ENCODE peak calls at places on chromosomes 1 and 21, in five cellular contexts. Z is Right ventricle myocardium superior, R is upper lobe of right lung, S is Peyer's patch, J is AG04450. F is an unnamed sample.

GRCh38 chr1:13661539-13661938 is 38.4 kb upstream of the PRDM2 start:
- DNase-seq in Z (no peak), S (no peak), R (no peak), J (no peak), F (no peak)

GRCh38 chr1:10253755-10254154 is 43.4 kb downstream of the KIF1B start:
- DNase-seq in S (no peak), R (no peak), J (peak), Z (no peak), F (no peak)

GRCh38 chr1:41255978-41256377 is 13.9 kb upstream of the SCMH1 start:
- DNase-seq in Z (no peak), R (no peak), S (no peak), J (no peak), F (no peak)

GRCh38 chr1:85734961-85735360 is 26.7 kb upstream of the ZNHIT6 start:
- DNase-seq in S (no peak), J (no peak), Z (no peak), R (no peak), F (no peak)

GRCh38 chr1:232508161-232508661 is 121.7 kb downstream of the SIPA1L2 start:
- DNase-seq in J (no peak), R (no peak), Z (no peak), S (no peak), F (no peak)

GRCh38 chr1:67560580-67561285 is 124.3 kb upstream of the GADD45A start:
- DNase-seq in Z (no peak), J (no peak), S (no peak), R (no peak), F (no peak)

GRCh38 chr21:17270234-17270633 is 242.6 kb upstream of the CXADR start:
- DNase-seq in S (no peak), Z (peak), J (peak), R (no peak), F (no peak)

GRCh38 chr1:153697873-153698647 is 19.6 kb downstream of the NPR1 start:
- DNase-seq in Z (peak), J (no peak), S (no peak), R (peak), F (peak)

GRCh38 chr1:206887701-206888100 is 9.5 kb upstream of the IL24 start:
- DNase-seq in Z (no peak), R (no peak), S (no peak), J (no peak), F (no peak)

GRCh38 chr21:33974513-33975468 is 59.2 kb upstream of the ATP5PO start:
- DNase-seq in J (no peak), S (no peak), R (no peak), Z (no peak), F (no peak)

GRCh38 chr1:201750934-201751333 is 78.0 kb upstream of the IPO9 start:
- DNase-seq in R (no peak), Z (no peak), S (no peak), J (no peak), F (no peak)

GRCh38 chr1:46183119-46183842 is 7.0 kb upstream of the P3R3URF start:
- DNase-seq in Z (peak), R (peak), S (peak), J (peak), F (no peak)

GRCh38 chr1:233470738-233471499 is 143.0 kb upstream of the KCNK1 start:
- DNase-seq in J (no peak), R (no peak), Z (no peak), S (no peak), F (no peak)

GRCh38 chr1:24742090-24742938 is 2.9 kb upstream of the CLIC4 start:
- DNase-seq in S (no peak), R (no peak), Z (no peak), J (no peak), F (peak)

GRCh38 chr1:53731779-53732305 is 7.1 kb downstream of the GLIS1 start:
- DNase-seq in R (no peak), S (no peak), J (no peak), Z (no peak), F (no peak)

GRCh38 chr1:119449964-119450363 is 35.0 kb downstream of the HSD3B2 start:
- DNase-seq in S (no peak), Z (no peak), J (no peak), R (no peak), F (no peak)

GRCh38 chr1:18954270-18955071 is 2.0 kb downstream of the IFFO2 start:
- DNase-seq in R (no peak), J (no peak), S (no peak), Z (no peak), F (no peak)